ENCODE peak calls at places on chromosomes 6 and 20, in five cellular contexts. Z, J, N, L and S are unnamed samples. For H3K27me3, the result is how much of the 10 kb centered on the place peaks cover.

GRCh38 chr6:107690546-107690863 is 133.6 kb downstream of the SCML4 start:
- DNase-seq in Z (no peak), J (no peak), L (no peak), N (no peak), S (no peak)

GRCh38 chr6:104010897-104011296 is 848.8 kb downstream of the HACE1 start:
- DNase-seq in N (no peak), J (no peak), L (no peak), Z (no peak), S (no peak)

GRCh38 chr6:128663238-128663637 is 142.8 kb upstream of the PTPRK start:
- DNase-seq in J (no peak), N (no peak), Z (no peak), L (no peak), S (no peak)

GRCh38 chr6:90584636-90585255 is 2.1 kb downstream of the MAP3K7 start:
- DNase-seq in N (no peak), J (no peak), L (no peak), Z (no peak), S (no peak)

GRCh38 chr6:108113557-108114519 is 39.3 kb upstream of the OSTM1 start:
- DNase-seq in Z (peak), N (peak), J (peak), L (peak), S (no peak)

GRCh38 chr6:109187399-109188114 is 92.2 kb downstream of the CEP57L1 start:
- DNase-seq in N (peak), L (peak), Z (peak), J (peak), S (no peak)

GRCh38 chr20:11891081-11891826 is 26.4 kb upstream of the BTBD3 start:
- DNase-seq in J (peak), N (peak), Z (peak), L (peak), S (peak)

GRCh38 chr6:35036059-35036827 is 104.9 kb downstream of the TCP11 start:
- DNase-seq in L (peak), J (no peak), N (no peak), Z (no peak), S (no peak)

GRCh38 chr6:39980839-39981580 is 46.7 kb upstream of the MOCS1 start:
- DNase-seq in N (peak), J (no peak), Z (peak), L (no peak), S (no peak)

GRCh38 chr6:166307981-166308768 is at the start of gene PRR18:
- DNase-seq in J (no peak), Z (no peak), L (peak), N (no peak), S (no peak)

GRCh38 chr6:54801669-54802068 is 44.9 kb upstream of the FAM83B start:
- DNase-seq in Z (peak), J (no peak), N (peak), L (no peak), S (no peak)

GRCh38 chr6:150527100-150527499 is 72.6 kb upstream of the PLEKHG1 start:
- DNase-seq in J (no peak), N (peak), Z (peak), L (no peak), S (no peak)

GRCh38 chr20:53901064-53901463 is 169.3 kb downstream of the BCAS1 start:
- DNase-seq in J (no peak), N (no peak), Z (no peak), L (no peak), S (no peak)

GRCh38 chr6:8268606-8269005 is 166.3 kb upstream of the EEF1E1 start:
- DNase-seq in Z (no peak), N (no peak), L (no peak), J (no peak), S (no peak)

GRCh38 chr6:154648776-154649175 is 84.4 kb upstream of the SCAF8 start:
- DNase-seq in J (no peak), Z (no peak), L (no peak), N (no peak), S (no peak)

GRCh38 chr6:96521267-96521624 is 360 bp upstream of the UFL1 start:
- DNase-seq in L (no peak), N (no peak), J (no peak), Z (no peak), S (no peak)

GRCh38 chr6:116476021-116476678 is 15.0 kb downstream of the CALHM6 start:
- DNase-seq in Z (no peak), J (no peak), N (no peak), L (no peak), S (no peak)

GRCh38 chr20:52105045-52105572 is 86.5 kb downstream of the ZFP64 start:
- DNase-seq in N (peak), L (no peak), Z (no peak), J (no peak), S (no peak)

GRCh38 chr20:44780226-44780625 is 30.1 kb downstream of the RIMS4 start:
- DNase-seq in L (no peak), J (peak), Z (peak), N (peak), S (no peak)

GRCh38 chr6:117601811-117602150 is 530 bp downstream of the GOPC start:
- DNase-seq in Z (no peak), L (peak), J (peak), N (no peak), S (peak)

GRCh38 chr20:58091810-58092209 is 136.6 kb downstream of the ANKRD60 start:
- DNase-seq in L (no peak), Z (no peak), J (no peak), N (no peak), S (no peak)

GRCh38 chr6:14739830-14740229 is 506.0 kb upstream of the JARID2 start:
- DNase-seq in Z (no peak), J (no peak), L (no peak), N (no peak), S (no peak)

GRCh38 chr6:129767776-129768490 is 58.0 kb upstream of the ARHGAP18 start:
- DNase-seq in J (no peak), L (no peak), N (no peak), Z (no peak), S (no peak)
- H3K27me3 ChIP-seq in J (half or more), L (under half), N (under half), Z (under half), S (under half)

GRCh38 chr6:1612386-1612893 is 2.7 kb downstream of the FOXC1 start:
- DNase-seq in J (no peak), L (no peak), N (no peak), Z (peak), S (no peak)
- H3K27me3 ChIP-seq in J (half or more), L (under half), N (under half), Z (under half), S (half or more)

GRCh38 chr6:25671652-25672051 is 19.6 kb downstream of the SCGN start:
- DNase-seq in J (no peak), L (no peak), Z (no peak), N (no peak), S (no peak)

GRCh38 chr6:25682324-25682723 is 30.3 kb downstream of the SCGN start:
- DNase-seq in N (no peak), Z (no peak), J (no peak), L (no peak), S (no peak)

GRCh38 chr6:25681848-25682247 is 29.8 kb downstream of the SCGN start:
- DNase-seq in Z (no peak), N (no peak), L (no peak), J (no peak), S (no peak)

GRCh38 chr6:25675172-25675571 is 23.2 kb downstream of the SCGN start:
- DNase-seq in L (no peak), J (no peak), Z (no peak), N (no peak), S (no peak)

GRCh38 chr6:25676775-25677174 is 24.8 kb downstream of the SCGN start:
- DNase-seq in J (no peak), N (no peak), Z (no peak), L (no peak), S (no peak)
- H3K27me3 ChIP-seq in J (under half), N (under half), Z (half or more), L (under half), S (under half)

DNA sequence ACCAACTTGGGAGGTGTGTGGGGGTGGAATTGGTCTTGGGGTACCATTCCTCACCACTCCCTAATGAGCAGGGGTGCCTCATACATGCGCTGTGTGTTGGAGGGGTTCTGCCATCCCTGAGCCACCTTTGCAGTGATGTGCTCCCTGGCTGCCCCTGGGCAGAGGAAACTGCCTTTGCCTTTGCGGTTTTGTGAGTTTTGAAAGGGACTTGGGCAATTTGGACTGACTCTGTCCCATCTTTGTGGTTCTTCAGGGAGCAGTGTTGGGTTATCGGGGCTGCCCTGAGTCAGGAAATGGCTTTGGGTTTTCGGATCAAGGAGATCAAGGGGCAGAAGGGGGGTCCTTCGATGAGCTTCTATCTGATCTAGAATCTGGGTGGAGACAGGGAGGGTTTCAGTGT is 3.9 kb upstream of the PHACTR3 start:
- DNase-seq in J (no peak), L (no peak), N (no peak), Z (no peak), S (no peak)
- H3K27me3 ChIP-seq in J (half or more), L (under half), N (under half), Z (half or more), S (under half)

DNA sequence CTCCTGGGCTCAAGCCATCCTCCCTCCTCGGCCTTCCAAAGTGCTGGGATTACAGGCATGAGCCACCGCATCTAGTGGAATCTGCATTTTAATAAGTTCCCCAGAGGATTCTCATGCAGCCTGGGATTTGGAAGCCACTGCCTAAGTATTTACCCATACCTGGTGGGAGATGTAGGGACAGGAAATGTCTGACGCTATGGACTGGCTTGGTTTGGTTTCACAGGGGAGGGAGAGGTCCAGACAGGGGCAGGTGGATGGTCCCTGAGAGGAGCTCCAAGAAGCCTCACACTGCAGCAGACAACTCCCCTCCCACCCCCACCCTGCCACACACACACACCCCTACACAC is 4.4 kb downstream of the VSTM2L start:
- DNase-seq in Z (no peak), J (no peak), N (no peak), L (no peak), S (no peak)
- H3K27me3 ChIP-seq in Z (under half), J (half or more), N (half or more), L (under half), S (half or more)

GRCh38 chr20:62448038-62448437 is 20.7 kb upstream of the RBBP8NL start:
- DNase-seq in J (no peak), Z (no peak), N (no peak), L (no peak), S (no peak)
- H3K27me3 ChIP-seq in J (half or more), Z (under half), N (under half), L (under half), S (under half)

GRCh38 chr6:50820590-50821234 is 2.0 kb downstream of the TFAP2B start:
- DNase-seq in J (no peak), N (no peak), L (no peak), Z (peak), S (no peak)

GRCh38 chr6:50819527-50819905 is 845 bp downstream of the TFAP2B start:
- DNase-seq in Z (no peak), L (no peak), J (no peak), N (peak), S (no peak)

GRCh38 chr6:50818673-50819072 is at the start of gene TFAP2B:
- DNase-seq in J (no peak), Z (no peak), L (no peak), N (peak), S (no peak)

GRCh38 chr6:50821431-50822077 is 2.9 kb downstream of the TFAP2B start:
- DNase-seq in J (no peak), L (no peak), N (peak), Z (no peak), S (no peak)

GRCh38 chr6:50819906-50820589 is 1.4 kb downstream of the TFAP2B start:
- DNase-seq in N (peak), L (no peak), Z (no peak), J (no peak), S (no peak)
- H3K27me3 ChIP-seq in N (under half), L (under half), Z (under half), J (half or more), S (under half)

GRCh38 chr6:1310628-1311399 is 1.1 kb upstream of the FOXQ1 start:
- DNase-seq in L (peak), N (peak), J (no peak), Z (peak), S (no peak)
- H3K27me3 ChIP-seq in L (under half), N (under half), J (half or more), Z (under half), S (under half)

GRCh38 chr6:148500402-148500801 is 157.8 kb downstream of the SASH1 start:
- DNase-seq in Z (no peak), L (no peak), N (no peak), J (no peak), S (no peak)
- H3K27me3 ChIP-seq in Z (under half), L (under half), N (under half), J (under half), S (under half)